ENCODE peak calls at places on chromosomes 13 and 19, in four cellular contexts. One of them, this sample, is unnamed.
A peak's percentile ranks its signal among the peaks of the same experiment; 100 is the strongest.

GRCh38 chr13:83515267-83515666 is 367.0 kb downstream of the SLITRK1 start:
- DNase-seq in HS-5: no peak
- DNase-seq in fibroblast of lung: peak; percentile 41
- DNase-seq in NCI-H1105 treated with DMSO at 0.1 percent for 48 hours: no peak
- DNase-seq in this sample: peak; percentile 6

GRCh38 chr13:81318231-81319019 is 977.5 kb upstream of the SPRY2 start:
- DNase-seq in HS-5: no peak
- DNase-seq in NCI-H1105 treated with DMSO at 0.1 percent for 48 hours: no peak
- DNase-seq in fibroblast of lung: no peak
- DNase-seq in this sample: no peak

GRCh38 chr19:14544977-14545715 is 15.8 kb downstream of the TECR start:
- DNase-seq in fibroblast of lung: peak; percentile 30
- DNase-seq in NCI-H1105 treated with DMSO at 0.1 percent for 48 hours: peak; percentile 95
- DNase-seq in HS-5: no peak
- DNase-seq in this sample: no peak

GRCh38 chr19:18985257-18985656 is 44.2 kb upstream of the HOMER3 start:
- DNase-seq in HS-5: no peak
- DNase-seq in NCI-H1105 treated with DMSO at 0.1 percent for 48 hours: no peak
- DNase-seq in fibroblast of lung: no peak
- DNase-seq in this sample: no peak

GRCh38 chr13:114015608-114016295 is 41.9 kb upstream of the C13orf46 start:
- DNase-seq in NCI-H1105 treated with DMSO at 0.1 percent for 48 hours: no peak
- DNase-seq in HS-5: no peak
- DNase-seq in fibroblast of lung: no peak
- DNase-seq in this sample: no peak

GRCh38 chr13:77637583-77637982 is 59.9 kb upstream of the SLAIN1 start:
- DNase-seq in fibroblast of lung: no peak
- DNase-seq in NCI-H1105 treated with DMSO at 0.1 percent for 48 hours: peak; percentile 74
- DNase-seq in HS-5: no peak
- DNase-seq in this sample: no peak

GRCh38 chr13:111666377-111666776 is 345.9 kb downstream of the TEX29 start:
- DNase-seq in NCI-H1105 treated with DMSO at 0.1 percent for 48 hours: no peak
- DNase-seq in fibroblast of lung: no peak
- DNase-seq in HS-5: no peak
- DNase-seq in this sample: no peak

GRCh38 chr19:15279326-15279904 is 47.2 kb upstream of the EPHX3 start:
- DNase-seq in fibroblast of lung: no peak
- DNase-seq in NCI-H1105 treated with DMSO at 0.1 percent for 48 hours: no peak
- DNase-seq in HS-5: no peak
- DNase-seq in this sample: no peak

GRCh38 chr13:36850790-36851438 is 31.9 kb downstream of the RFXAP start:
- DNase-seq in NCI-H1105 treated with DMSO at 0.1 percent for 48 hours: no peak
- DNase-seq in HS-5: no peak
- DNase-seq in fibroblast of lung: no peak
- DNase-seq in this sample: no peak

GRCh38 chr13:107864543-107865460 is 350.5 kb downstream of the LIG4 start:
- DNase-seq in NCI-H1105 treated with DMSO at 0.1 percent for 48 hours: peak; percentile 78
- DNase-seq in HS-5: no peak
- DNase-seq in fibroblast of lung: peak; percentile 71
- DNase-seq in this sample: no peak

GRCh38 chr19:38693380-38694223 is 46.2 kb downstream of the ACTN4 start:
- DNase-seq in HS-5: peak; percentile 71
- DNase-seq in NCI-H1105 treated with DMSO at 0.1 percent for 48 hours: no peak
- DNase-seq in fibroblast of lung: peak; percentile 93
- DNase-seq in this sample: no peak

GRCh38 chr13:104315606-104316005 is 1249.4 kb upstream of the SLC10A2 start:
- DNase-seq in NCI-H1105 treated with DMSO at 0.1 percent for 48 hours: no peak
- DNase-seq in HS-5: peak; percentile 38
- DNase-seq in fibroblast of lung: peak; percentile 99
- DNase-seq in this sample: no peak

GRCh38 chr13:41568990-41569387 is 111.6 kb downstream of the RGCC start:
- DNase-seq in fibroblast of lung: peak; percentile 82
- DNase-seq in HS-5: no peak
- DNase-seq in NCI-H1105 treated with DMSO at 0.1 percent for 48 hours: no peak
- DNase-seq in this sample: no peak

GRCh38 chr19:45641274-45642105 is 2.3 kb upstream of the EML2 start:
- DNase-seq in NCI-H1105 treated with DMSO at 0.1 percent for 48 hours: peak; percentile 87
- DNase-seq in HS-5: peak; percentile 96
- DNase-seq in fibroblast of lung: peak; percentile 70
- DNase-seq in this sample: no peak

GRCh38 chr19:19062454-19063182 is 1.2 kb upstream of the SLC25A42 start:
- DNase-seq in fibroblast of lung: peak; percentile 61
- DNase-seq in NCI-H1105 treated with DMSO at 0.1 percent for 48 hours: no peak
- DNase-seq in HS-5: peak; percentile 29
- DNase-seq in this sample: no peak

GRCh38 chr13:33355470-33355869 is 69.9 kb upstream of the STARD13 start:
- DNase-seq in NCI-H1105 treated with DMSO at 0.1 percent for 48 hours: no peak
- DNase-seq in fibroblast of lung: no peak
- DNase-seq in HS-5: no peak
- DNase-seq in this sample: peak; percentile 26

GRCh38 chr13:46035066-46035465 is 17.5 kb downstream of the ZC3H13 start:
- DNase-seq in HS-5: no peak
- DNase-seq in NCI-H1105 treated with DMSO at 0.1 percent for 48 hours: no peak
- DNase-seq in fibroblast of lung: no peak
- DNase-seq in this sample: no peak

GRCh38 chr13:48783181-48783630 is 129.5 kb downstream of the CYSLTR2 start:
- DNase-seq in fibroblast of lung: peak; percentile 83
- DNase-seq in NCI-H1105 treated with DMSO at 0.1 percent for 48 hours: no peak
- DNase-seq in HS-5: peak; percentile 82
- DNase-seq in this sample: peak; percentile 82

GRCh38 chr19:3617463-3617862 is 9.1 kb downstream of the CACTIN start:
- DNase-seq in NCI-H1105 treated with DMSO at 0.1 percent for 48 hours: no peak
- DNase-seq in fibroblast of lung: no peak
- DNase-seq in HS-5: no peak
- DNase-seq in this sample: no peak